ENCODE peak calls at places on chromosomes 4 and X, in nine cellular contexts. U is CD4-positive, alpha-beta T cell; C is adrenal gland; I is stomach; J is heart right ventricle; F is left lung; V is ascending aorta; L is MM.1S; K is hepatocyte. B is an unnamed sample. For H3K9me3, the result is how much of the 10 kb centered on the place peaks cover.

GRCh38 chr4:16226816-16227461 is 668 bp upstream of the TAPT1 start:
- DNase-seq in U (peak), C (peak), I (peak), J (peak), F (peak), V (no peak), L (peak), K (peak), B (peak)

GRCh38 chr4:2587215-2587823 is 50.9 kb downstream of the FAM193A start:
- DNase-seq in U (no peak), C (no peak), I (no peak), J (no peak), F (no peak), V (no peak), L (no peak), K (no peak), B (no peak)

GRCh38 chr4:160143574-160143973 is 1040.7 kb downstream of the RAPGEF2 start:
- DNase-seq in U (no peak), C (no peak), I (no peak), J (no peak), F (no peak), V (no peak), L (no peak), K (no peak), B (no peak)

GRCh38 chr4:169252339-169253086 is 18.2 kb downstream of the SH3RF1 start:
- DNase-seq in U (no peak), C (peak), I (no peak), J (peak), F (no peak), V (no peak), L (no peak), K (no peak), B (no peak)

GRCh38 chr4:170227928-170228327 is 138.2 kb upstream of the AADAT start:
- DNase-seq in U (no peak), C (no peak), I (no peak), J (no peak), F (no peak), V (no peak), L (no peak), K (no peak), B (no peak)

GRCh38 chr4:4837921-4838601 is 21.4 kb upstream of the MSX1 start:
- DNase-seq in U (no peak), C (no peak), I (peak), J (no peak), F (no peak), V (no peak), L (no peak), K (no peak), B (no peak)

GRCh38 chr4:110621839-110622751 is 782 bp downstream of the PITX2 start:
- DNase-seq in U (no peak), C (no peak), I (no peak), J (no peak), F (no peak), V (no peak), L (no peak), K (no peak), B (no peak)

GRCh38 chrX:50579955-50580354 is 109.3 kb upstream of the DGKK start:
- DNase-seq in U (peak), C (peak), I (peak), J (peak), F (no peak), V (no peak), L (peak), K (peak), B (no peak)

GRCh38 chr4:25884040-25884788 is 21.4 kb upstream of the SEL1L3 start:
- DNase-seq in U (no peak), C (no peak), I (no peak), J (no peak), F (no peak), V (no peak), L (no peak), K (no peak), B (no peak)

GRCh38 chr4:102779204-102779603 is 18.4 kb upstream of the MANBA start:
- DNase-seq in U (no peak), C (no peak), I (no peak), J (no peak), F (no peak), V (no peak), L (peak), K (no peak), B (no peak)

GRCh38 chr4:156642161-156642560 is 329.4 kb downstream of the PDGFC start:
- DNase-seq in U (no peak), C (peak), I (no peak), J (no peak), F (no peak), V (no peak), L (no peak), K (no peak), B (no peak)

GRCh38 chr4:55183926-55184599 is 58.7 kb upstream of the KDR start:
- DNase-seq in U (no peak), C (peak), I (peak), J (no peak), F (no peak), V (no peak), L (no peak), K (peak), B (no peak)

GRCh38 chr4:25950476-25951389 is 36.7 kb downstream of the SMIM20 start:
- DNase-seq in U (no peak), C (no peak), I (no peak), J (no peak), F (no peak), V (no peak), L (no peak), K (no peak), B (no peak)

GRCh38 chrX:45748443-45748842 is 547.8 kb upstream of the DIPK2B start:
- DNase-seq in U (no peak), C (no peak), I (no peak), J (no peak), F (no peak), V (no peak), L (no peak), K (no peak), B (no peak)

GRCh38 chrX:15877380-15877779 is 22.8 kb upstream of the AP1S2 start:
- DNase-seq in U (no peak), C (peak), I (no peak), J (peak), F (no peak), V (no peak), L (no peak), K (no peak), B (peak)

GRCh38 chrX:49187526-49187925 is 1.4 kb upstream of the PRICKLE3 start:
- DNase-seq in U (no peak), C (no peak), I (no peak), J (no peak), F (no peak), V (no peak), L (no peak), K (no peak), B (no peak)

GRCh38 chrX:41350976-41351569 is 17.1 kb downstream of the DDX3X start:
- DNase-seq in U (no peak), C (no peak), I (no peak), J (no peak), F (no peak), V (no peak), L (no peak), K (no peak), B (no peak)

GRCh38 chr4:73883306-73883705 is 14.1 kb downstream of the CXCL1 start:
- DNase-seq in U (no peak), C (no peak), I (no peak), J (no peak), F (no peak), V (no peak), L (peak), K (no peak), B (no peak)

GRCh38 chr4:139175647-139176298 is 1.2 kb downstream of the ELF2 start:
- DNase-seq in U (no peak), C (no peak), I (no peak), J (no peak), F (no peak), V (no peak), L (no peak), K (no peak), B (no peak)

GRCh38 chr4:171948038-171948437 is 134.8 kb downstream of the GALNTL6 start:
- DNase-seq in U (no peak), C (no peak), I (no peak), J (no peak), F (no peak), V (no peak), L (no peak), K (no peak), B (no peak)

GRCh38 chrX:318739-319578 is at the start of gene GTPBP6:
- DNase-seq in U (peak), C (peak), I (peak), J (peak), F (peak), V (peak), L (peak), K (peak), B (peak)

GRCh38 chr4:146477054-146477453 is 44.7 kb downstream of the SLC10A7 start:
- DNase-seq in U (no peak), C (no peak), I (no peak), J (no peak), F (no peak), V (no peak), L (no peak), K (no peak), B (no peak)

GRCh38 chr4:27088491-27088890 is 227.8 kb downstream of the STIM2 start:
- DNase-seq in U (no peak), C (no peak), I (no peak), J (no peak), F (no peak), V (no peak), L (no peak), K (no peak), B (no peak)

GRCh38 chr4:1403591-1404572 is 2.4 kb downstream of the NKX1-1 start:
- DNase-seq in U (no peak), C (no peak), I (peak), J (no peak), F (peak), V (no peak), L (no peak), K (peak), B (no peak)

GRCh38 chr4:4386736-4387392 is at the start of gene NSG1:
- DNase-seq in U (no peak), C (peak), I (no peak), J (no peak), F (no peak), V (no peak), L (no peak), K (peak), B (peak)

GRCh38 chr4:110998308-110998707 is 375.4 kb upstream of the PITX2 start:
- DNase-seq in U (no peak), C (no peak), I (no peak), J (no peak), F (no peak), V (no peak), L (no peak), K (no peak), B (no peak)

GRCh38 chrX:30654989-30655607 is 1.9 kb downstream of the GK start:
- DNase-seq in U (no peak), C (no peak), I (no peak), J (no peak), F (no peak), V (no peak), L (no peak), K (no peak), B (no peak)

GRCh38 chr4:94532016-94532789 is 80.5 kb downstream of the PDLIM5 start:
- DNase-seq in U (no peak), C (peak), I (no peak), J (no peak), F (no peak), V (no peak), L (no peak), K (no peak), B (no peak)

GRCh38 chr4:143477487-143477886 is 36.0 kb upstream of the SMARCA5 start:
- DNase-seq in U (no peak), C (no peak), I (no peak), J (no peak), F (no peak), V (no peak), L (no peak), K (no peak), B (no peak)

GRCh38 chrX:13396887-13397286 is 77.0 kb upstream of the ATXN3L start:
- DNase-seq in U (no peak), C (no peak), I (no peak), J (no peak), F (no peak), V (no peak), L (no peak), K (no peak), B (no peak)

GRCh38 chr4:118279920-118280432 is 72.8 kb downstream of the PRSS12 start:
- DNase-seq in U (no peak), C (no peak), I (no peak), J (no peak), F (no peak), V (no peak), L (no peak), K (no peak), B (no peak)

GRCh38 chr4:118278473-118279274 is 74.1 kb downstream of the PRSS12 start:
- DNase-seq in U (peak), C (peak), I (peak), J (peak), F (peak), V (peak), L (peak), K (peak), B (peak)

GRCh38 chr4:118281611-118282442 is 71.0 kb downstream of the PRSS12 start:
- DNase-seq in U (no peak), C (no peak), I (no peak), J (no peak), F (peak), V (no peak), L (no peak), K (peak), B (no peak)

GRCh38 chr4:118279328-118279727 is 73.5 kb downstream of the PRSS12 start:
- DNase-seq in U (no peak), C (no peak), I (no peak), J (no peak), F (no peak), V (no peak), L (no peak), K (no peak), B (no peak)

DNA sequence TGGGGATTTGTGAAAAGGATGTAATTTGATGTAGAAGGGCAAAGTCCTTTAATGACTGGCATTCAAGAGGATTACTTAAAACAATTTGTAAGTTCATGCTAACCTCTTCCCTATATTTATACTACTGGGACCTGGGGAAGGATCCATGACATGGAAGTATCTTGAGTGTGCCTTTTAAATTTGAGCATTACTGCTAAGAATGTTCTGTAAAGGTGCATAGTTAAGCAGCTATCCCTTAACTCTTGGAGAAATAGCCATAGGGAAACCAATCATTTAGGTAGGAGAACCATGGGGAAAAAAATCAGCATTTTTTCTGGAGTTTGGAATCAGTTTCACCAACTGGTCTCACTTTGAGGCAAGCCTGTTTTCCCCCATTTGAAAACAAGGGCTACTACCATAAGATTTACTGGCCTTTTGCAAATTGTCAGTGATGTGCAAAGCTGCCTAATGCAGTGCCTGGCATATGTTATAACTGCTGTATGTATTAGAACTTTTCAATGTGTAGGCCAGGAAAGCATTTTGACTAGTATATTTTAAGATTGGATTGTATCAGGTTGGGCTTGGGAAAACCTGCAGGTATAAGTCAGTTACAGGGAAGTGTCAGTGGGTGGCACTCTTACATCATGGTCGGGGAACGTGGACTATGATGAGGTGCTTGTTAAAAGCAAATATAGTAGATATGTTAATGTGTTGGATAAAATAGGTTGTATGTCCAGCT is 72.1 kb downstream of the PRSS12 start:
- DNase-seq in U (no peak), C (peak), I (peak), J (peak), F (peak), V (no peak), L (peak), K (peak), B (no peak)
- TF ChIP-seq CTCF in U (peak), C (peak), I (peak), J (peak), F (peak), V (peak), L (peak), K (peak), B (peak)

DNA sequence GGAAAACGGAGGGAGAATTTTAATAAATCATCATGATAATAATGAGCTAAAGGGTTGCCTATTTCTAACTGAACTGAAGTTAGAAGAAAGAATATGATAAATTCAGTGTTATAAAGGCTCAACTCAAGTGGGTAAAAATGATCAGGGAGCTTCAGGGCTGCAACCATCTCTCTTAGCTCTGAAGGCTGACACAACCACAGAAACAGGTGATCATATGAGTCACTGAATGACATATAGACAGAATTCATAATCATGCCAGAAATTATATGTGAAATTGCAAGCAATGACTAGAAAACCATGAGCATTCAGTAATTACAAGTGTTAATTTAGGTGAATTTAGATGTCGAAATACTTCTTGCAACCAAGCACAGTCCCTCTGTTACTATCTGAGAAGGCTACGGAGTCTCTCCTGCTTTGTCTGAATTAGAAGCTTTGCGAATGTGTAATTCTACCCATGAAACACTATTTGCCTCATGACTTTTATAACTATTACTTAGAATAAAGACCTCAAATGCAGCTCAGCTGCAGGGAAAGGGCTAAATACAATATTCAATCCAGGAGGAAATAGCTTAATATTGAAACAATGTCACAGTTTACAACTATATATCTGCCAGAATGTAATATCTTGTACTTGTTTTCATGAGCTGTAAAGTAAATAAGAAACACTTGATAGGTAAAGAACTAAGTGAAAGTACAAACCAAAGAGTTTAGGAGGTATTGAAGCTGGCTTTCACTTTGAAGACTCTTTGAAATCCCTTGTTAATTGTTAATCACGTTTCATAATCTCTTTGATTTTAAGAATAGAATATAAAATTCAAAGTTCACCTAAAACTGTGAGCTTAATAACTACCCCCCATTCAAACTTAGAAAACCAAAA is 1972.6 kb downstream of the ARAP2 start:
- DNase-seq in U (no peak), C (no peak), I (no peak), J (no peak), F (no peak), V (no peak), L (no peak), K (no peak), B (no peak)
- H3K9me3 ChIP-seq in U (under half), C (under half), I (under half), J (under half), F (under half), V (under half), L (under half), K (under half), B (under half)

DNA sequence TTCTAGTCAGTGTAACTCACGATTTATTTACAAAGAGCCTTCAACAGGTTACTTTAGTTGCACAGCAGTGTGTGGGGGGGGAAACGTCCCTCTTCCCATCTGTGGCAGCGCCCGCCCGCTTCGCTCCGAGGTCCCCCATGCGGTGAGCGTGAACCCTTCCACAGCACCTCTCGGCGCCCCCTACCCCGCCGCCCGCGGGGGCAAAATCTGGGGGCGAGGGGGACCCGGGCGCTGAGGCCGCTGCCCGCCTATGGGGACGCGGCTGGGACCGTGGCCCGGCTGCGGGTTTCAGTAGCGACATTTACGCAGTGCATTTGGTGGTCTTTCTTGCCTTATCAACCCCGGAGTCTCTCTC is 6.4 kb downstream of the NKX6-1 start:
- DNase-seq in U (no peak), C (no peak), I (no peak), J (no peak), F (no peak), V (no peak), L (no peak), K (no peak), B (no peak)
- H3K27ac ChIP-seq in U (no peak), C (no peak), I (no peak), J (no peak), F (no peak), V (no peak), L (no peak), K (no peak), B (no peak)

GRCh38 chrX:153792368-153792767 is 1.8 kb downstream of the IDH3G start:
- DNase-seq in U (no peak), C (no peak), I (no peak), J (no peak), F (no peak), V (no peak), L (no peak), K (no peak), B (no peak)
- TF ChIP-seq CTCF in U (no peak), C (no peak), I (no peak), J (no peak), F (no peak), V (no peak), L (no peak), K (no peak), B (no peak)

DNA sequence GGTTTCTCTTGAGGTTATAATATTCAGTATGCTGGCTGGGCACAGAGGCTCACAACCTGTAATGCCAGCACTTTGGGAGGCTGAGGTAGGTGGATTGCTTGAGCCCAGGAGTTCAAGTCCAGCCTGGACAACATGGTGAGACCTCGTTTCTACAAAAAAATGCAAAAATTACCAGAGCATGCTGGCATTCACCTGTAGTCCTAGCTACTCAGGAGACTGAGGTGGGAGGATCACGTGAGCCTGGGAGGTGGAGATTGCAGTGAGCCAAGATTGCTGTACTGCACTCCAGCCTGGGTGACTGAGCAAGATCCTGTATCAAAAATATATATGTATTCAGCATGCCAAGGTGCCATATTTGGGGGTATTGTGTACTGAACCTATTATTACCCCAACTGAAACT is 552.5 kb downstream of the ADGRL3 start:
- DNase-seq in U (no peak), C (no peak), I (no peak), J (no peak), F (no peak), V (no peak), L (no peak), K (no peak), B (no peak)
- H3K9me3 ChIP-seq in U (under half), C (under half), I (under half), J (under half), F (under half), V (under half), L (under half), K (under half), B (under half)

B was measured in left ventricle myocardium inferior.